ENCODE peak calls at places on chromosomes 4 and X, in four cellular contexts. U, C, X and S are unnamed samples.

GRCh38 chrX:22325091-22325490 is 52.4 kb downstream of the CBLL2 start:
- DNase-seq in U (no peak), X (no peak), C (no peak), S (no peak)

GRCh38 chrX:7131621-7132020 is 15.9 kb upstream of the STS start:
- DNase-seq in X (no peak), C (no peak), U (no peak), S (no peak)

GRCh38 chr4:169330095-169330494 is 59.3 kb upstream of the SH3RF1 start:
- DNase-seq in C (no peak), X (no peak), U (no peak), S (no peak)

GRCh38 chr4:138984647-138985046 is 30.9 kb upstream of the NOCT start:
- DNase-seq in C (no peak), X (no peak), U (no peak), S (no peak)

GRCh38 chrX:78652971-78653822 is 5.9 kb downstream of the RTL3 start:
- DNase-seq in C (no peak), U (peak; percentile 77), X (no peak), S (no peak)

GRCh38 chr4:20839957-20840356 is 139.7 kb downstream of the PACRGL start:
- DNase-seq in X (no peak), C (no peak), U (peak; percentile 92), S (no peak)

GRCh38 chr4:168028568-168028967 is 63.8 kb upstream of the ANXA10 start:
- DNase-seq in U (peak; percentile 45), C (no peak), X (no peak), S (peak; percentile 69)

GRCh38 chrX:72572248-72573157 is at the start of gene HDAC8:
- DNase-seq in X (peak; percentile 11), C (peak; percentile 33), U (peak; percentile 69), S (peak; percentile 2)

GRCh38 chrX:49270249-49270921 is 792 bp downstream of the PPP1R3F start:
- DNase-seq in X (no peak), U (no peak), C (no peak), S (no peak)

GRCh38 chr4:86594559-86595425 is 677 bp downstream of the PTPN13 start:
- DNase-seq in X (peak; percentile 11), C (no peak), U (peak; percentile 56), S (peak; percentile 53)

GRCh38 chr4:19739101-19739651 is 512.5 kb upstream of the SLIT2 start:
- DNase-seq in C (no peak), U (peak; percentile 91), X (no peak), S (peak; percentile 56)

GRCh38 chr4:177006331-177006730 is 213.6 kb upstream of the VEGFC start:
- DNase-seq in X (no peak), C (no peak), U (no peak), S (no peak)

GRCh38 chrX:110389570-110389969 is 30.9 kb downstream of the RTL9 start:
- DNase-seq in U (no peak), C (no peak), X (no peak), S (no peak)

GRCh38 chr4:18366762-18367358 is 345.3 kb upstream of the LCORL start:
- DNase-seq in C (no peak), U (peak; percentile 47), X (no peak), S (no peak)

GRCh38 chr4:8342651-8343050 is 73.1 kb downstream of the HTRA3 start:
- DNase-seq in C (no peak), U (no peak), X (no peak), S (no peak)

GRCh38 chr4:69038582-69038981 is 57.7 kb upstream of the UGT2B7 start:
- DNase-seq in C (no peak), X (no peak), U (peak; percentile 84), S (no peak)

GRCh38 chrX:22033818-22034217 is 1.7 kb downstream of the PHEX start:
- DNase-seq in U (no peak), C (no peak), X (no peak), S (no peak)

GRCh38 chrX:13235930-13236329 is 83.9 kb downstream of the ATXN3L start:
- DNase-seq in U (no peak), X (no peak), C (no peak), S (no peak)

GRCh38 chr4:168451331-168451730 is 29.0 kb downstream of the DDX60L start:
- DNase-seq in X (no peak), U (peak; percentile 38), C (no peak), S (no peak)

GRCh38 chrX:118497180-118497814 is 1.7 kb downstream of the DOCK11 start:
- DNase-seq in C (no peak), U (no peak), X (no peak), S (no peak)

GRCh38 chr4:1031956-1032795 is 20.8 kb downstream of the FGFRL1 start:
- DNase-seq in X (no peak), C (no peak), U (no peak), S (peak; percentile 31)

GRCh38 chrX:36856849-36857248 is 151.3 kb upstream of the FAM47C start:
- DNase-seq in C (no peak), U (peak; percentile 23), X (no peak), S (no peak)

GRCh38 chrX:119063428-119063827 is 9.4 kb upstream of the CT47C1 start:
- DNase-seq in X (no peak), C (no peak), U (no peak), S (no peak)

GRCh38 chr4:76772498-76773106 is 125.3 kb downstream of the SOWAHB start:
- DNase-seq in X (no peak), C (no peak), U (peak; percentile 51), S (no peak)

GRCh38 chrX:98371994-98372393 is 1488.3 kb downstream of the RPA4 start:
- DNase-seq in C (no peak), U (peak; percentile 4), X (no peak), S (no peak)

GRCh38 chr4:3267576-3268394 is 18.8 kb downstream of the MSANTD1 start:
- DNase-seq in U (no peak), C (peak; percentile 11), X (peak; percentile 6), S (peak; percentile 27)

GRCh38 chr4:75786526-75786925 is 62.1 kb downstream of the USO1 start:
- DNase-seq in U (no peak), C (no peak), X (no peak), S (no peak)

GRCh38 chrX:68832101-68832416 is 3.2 kb downstream of the EFNB1 start:
- DNase-seq in X (peak; percentile 8), U (peak; percentile 47), C (no peak), S (no peak)

GRCh38 chr4:76199664-76200211 is 13.9 kb downstream of the SCARB2 start:
- DNase-seq in X (no peak), C (no peak), U (no peak), S (no peak)

GRCh38 chr4:152100378-152101201 is 339.8 kb upstream of the GATB start:
- DNase-seq in U (peak; percentile 85), X (no peak), C (no peak), S (no peak)

GRCh38 chrX:16946361-16946964 is at the start of gene REPS2:
- DNase-seq in X (peak; percentile 89), U (peak; percentile 55), C (peak; percentile 58), S (peak; percentile 93)

GRCh38 chr4:149522031-149522430 is 293.6 kb downstream of the IQCM start:
- DNase-seq in U (no peak), C (no peak), X (no peak), S (no peak)

GRCh38 chrX:119067023-119067739 is 5.6 kb upstream of the CT47C1 start:
- DNase-seq in X (peak; percentile 21), U (peak; percentile 46), C (peak; percentile 9), S (no peak)

GRCh38 chr4:147723316-147723715 is 8.6 kb upstream of the ARHGAP10 start:
- DNase-seq in C (no peak), U (no peak), X (no peak), S (no peak)

GRCh38 chr4:73311428-73311827 is 52.8 kb upstream of the ANKRD17 start:
- DNase-seq in X (no peak), C (no peak), U (peak; percentile 54), S (no peak)

GRCh38 chr4:9924750-9925149 is 96.5 kb downstream of the SLC2A9 start:
- DNase-seq in C (no peak), U (peak; percentile 95), X (no peak), S (peak; percentile 20)